ENCODE peak calls at places on chromosomes 13 and 19, in four cellular contexts. V, A, K and T are unnamed samples.

GRCh38 chr19:43634068-43634467 is 5.6 kb downstream of the CADM4 start:
- DNase-seq in V (no peak), A (no peak), K (no peak), T (no peak)

GRCh38 chr19:2186071-2186846 is 22.5 kb downstream of the DOT1L start:
- DNase-seq in V (no peak), A (no peak), K (no peak), T (no peak)

GRCh38 chr19:28687296-28687695 is 525.7 kb downstream of the UQCRFS1 start:
- DNase-seq in V (no peak), A (no peak), K (no peak), T (no peak)

GRCh38 chr19:52542984-52543664 is 15.7 kb downstream of the ZNF808 start:
- DNase-seq in V (no peak), A (no peak), K (peak), T (no peak)

GRCh38 chr19:11373166-11373884 is 1.1 kb upstream of the SWSAP1 start:
- DNase-seq in V (no peak), A (no peak), K (no peak), T (no peak)

GRCh38 chr13:97113231-97114001 is 108.7 kb upstream of the MBNL2 start:
- DNase-seq in V (no peak), A (no peak), K (no peak), T (no peak)

GRCh38 chr13:29999492-30000372 is 149.3 kb upstream of the UBL3 start:
- DNase-seq in V (no peak), A (no peak), K (no peak), T (no peak)

GRCh38 chr19:1577929-1578618 is 9.9 kb upstream of the MEX3D start:
- DNase-seq in V (no peak), A (no peak), K (no peak), T (peak)

GRCh38 chr19:13417054-13417453 is 89.2 kb downstream of the CACNA1A start:
- DNase-seq in V (no peak), A (peak), K (peak), T (no peak)

GRCh38 chr13:79909664-79910063 is 428.7 kb downstream of the NDFIP2 start:
- DNase-seq in V (no peak), A (no peak), K (no peak), T (no peak)

GRCh38 chr13:100176781-100177389 is 88.0 kb downstream of the PCCA start:
- DNase-seq in V (no peak), A (no peak), K (no peak), T (no peak)

GRCh38 chr13:23915308-23915707 is 18.0 kb upstream of the C1QTNF9B start:
- DNase-seq in V (no peak), A (peak), K (no peak), T (no peak)

GRCh38 chr19:40035996-40036395 is 20.0 kb downstream of the ZNF780B start:
- DNase-seq in V (no peak), A (no peak), K (no peak), T (no peak)

GRCh38 chr13:36891752-36892151 is 28.3 kb downstream of the SMAD9 start:
- DNase-seq in V (no peak), A (no peak), K (no peak), T (no peak)

GRCh38 chr19:33621065-33621785 is 528 bp upstream of the CHST8 start:
- DNase-seq in V (no peak), A (no peak), K (no peak), T (no peak)

GRCh38 chr19:4575267-4575793 is 15.8 kb upstream of the SEMA6B start:
- DNase-seq in V (peak), A (peak), K (no peak), T (peak)

GRCh38 chr13:72341904-72342303 is 385.5 kb downstream of the MZT1 start:
- DNase-seq in V (no peak), A (peak), K (no peak), T (no peak)

GRCh38 chr13:98083936-98084335 is 59.0 kb upstream of the FARP1 start:
- DNase-seq in V (no peak), A (no peak), K (no peak), T (no peak)

GRCh38 chr19:47323872-47324271 is 8.1 kb upstream of the C5AR2 start:
- DNase-seq in V (no peak), A (no peak), K (no peak), T (no peak)

GRCh38 chr13:30710442-30710841 is 24.9 kb upstream of the ALOX5AP start:
- DNase-seq in V (no peak), A (no peak), K (no peak), T (no peak)

GRCh38 chr19:1389033-1389940 is 5.6 kb downstream of the NDUFS7 start:
- DNase-seq in V (no peak), A (no peak), K (no peak), T (no peak)

GRCh38 chr19:3708207-3708931 is at the start of gene TJP3:
- DNase-seq in V (no peak), A (peak), K (no peak), T (no peak)

GRCh38 chr13:113857531-113858195 is 6.2 kb downstream of the GAS6 start:
- DNase-seq in V (no peak), A (no peak), K (no peak), T (no peak)

GRCh38 chr19:42216653-42217521 is 590 bp downstream of the DEDD2 start:
- DNase-seq in V (no peak), A (peak), K (no peak), T (peak)

GRCh38 chr19:7857727-7858701 is 16.2 kb downstream of the PRR36 start:
- DNase-seq in V (no peak), A (no peak), K (no peak), T (peak)

GRCh38 chr19:33465371-33465770 is 56.2 kb downstream of the PEPD start:
- DNase-seq in V (no peak), A (no peak), K (no peak), T (no peak)

GRCh38 chr19:943551-944170 is 17.8 kb downstream of the ARID3A start:
- DNase-seq in V (no peak), A (no peak), K (no peak), T (no peak)

GRCh38 chr19:57466489-57466888 is 9.5 kb upstream of the VN1R1 start:
- DNase-seq in V (no peak), A (no peak), K (no peak), T (no peak)

GRCh38 chr13:111049791-111050538 is 65.1 kb upstream of the ARHGEF7 start:
- DNase-seq in V (no peak), A (no peak), K (no peak), T (peak)

GRCh38 chr19:6738726-6739389 is 622 bp upstream of the TRIP10 start:
- DNase-seq in V (no peak), A (no peak), K (no peak), T (no peak)

GRCh38 chr13:113928701-113929627 is 44.9 kb downstream of the C13orf46 start:
- DNase-seq in V (no peak), A (no peak), K (no peak), T (no peak)

GRCh38 chr19:4831351-4832340 is at the start of gene TICAM1:
- DNase-seq in V (peak), A (no peak), K (no peak), T (peak)

GRCh38 chr13:77034883-77035282 is 7.9 kb upstream of the FBXL3 start:
- DNase-seq in V (no peak), A (no peak), K (no peak), T (no peak)
- TF ChIP-seq CHD4 in V (no peak), A (no peak), K (no peak), T (no peak)

GRCh38 chr13:41548031-41548430 is 90.7 kb downstream of the RGCC start:
- DNase-seq in V (no peak), A (no peak), K (no peak), T (no peak)

GRCh38 chr13:41549491-41549890 is 92.1 kb downstream of the RGCC start:
- DNase-seq in V (no peak), A (no peak), K (no peak), T (no peak)

GRCh38 chr13:41548870-41549269 is 91.5 kb downstream of the RGCC start:
- DNase-seq in V (no peak), A (no peak), K (no peak), T (no peak)

GRCh38 chr13:41546372-41547252 is 89.3 kb downstream of the RGCC start:
- DNase-seq in V (no peak), A (peak), K (no peak), T (no peak)

GRCh38 chr13:41547253-41548000 is 90.1 kb downstream of the RGCC start:
- DNase-seq in V (no peak), A (peak), K (no peak), T (no peak)
- TF ChIP-seq EP300 in V (no peak), A (no peak), K (no peak), T (no peak)

GRCh38 chr13:47672982-47673670 is 327.9 kb downstream of the SUCLA2 start:
- DNase-seq in V (no peak), A (no peak), K (no peak), T (no peak)
- TF ChIP-seq CHD4 in V (no peak), A (no peak), K (no peak), T (no peak)

GRCh38 chr19:31361728-31362127 is 12.5 kb upstream of the TSHZ3 start:
- DNase-seq in V (no peak), A (no peak), K (no peak), T (no peak)

GRCh38 chr19:31364956-31365355 is 15.7 kb upstream of the TSHZ3 start:
- DNase-seq in V (no peak), A (no peak), K (no peak), T (no peak)
- TF ChIP-seq EP300 in V (no peak), A (no peak), K (no peak), T (no peak)

GRCh38 chr19:17772172-17772571 is 20.9 kb downstream of the FCHO1 start:
- DNase-seq in V (peak), A (no peak), K (no peak), T (peak)

GRCh38 chr19:17777840-17778620 is 16.9 kb upstream of the B3GNT3 start:
- DNase-seq in V (peak), A (peak), K (no peak), T (peak)

GRCh38 chr19:17775991-17776803 is 18.7 kb upstream of the B3GNT3 start:
- DNase-seq in V (no peak), A (no peak), K (peak), T (no peak)

GRCh38 chr19:17778621-17779280 is 16.2 kb upstream of the B3GNT3 start:
- DNase-seq in V (no peak), A (no peak), K (no peak), T (peak)

DNA sequence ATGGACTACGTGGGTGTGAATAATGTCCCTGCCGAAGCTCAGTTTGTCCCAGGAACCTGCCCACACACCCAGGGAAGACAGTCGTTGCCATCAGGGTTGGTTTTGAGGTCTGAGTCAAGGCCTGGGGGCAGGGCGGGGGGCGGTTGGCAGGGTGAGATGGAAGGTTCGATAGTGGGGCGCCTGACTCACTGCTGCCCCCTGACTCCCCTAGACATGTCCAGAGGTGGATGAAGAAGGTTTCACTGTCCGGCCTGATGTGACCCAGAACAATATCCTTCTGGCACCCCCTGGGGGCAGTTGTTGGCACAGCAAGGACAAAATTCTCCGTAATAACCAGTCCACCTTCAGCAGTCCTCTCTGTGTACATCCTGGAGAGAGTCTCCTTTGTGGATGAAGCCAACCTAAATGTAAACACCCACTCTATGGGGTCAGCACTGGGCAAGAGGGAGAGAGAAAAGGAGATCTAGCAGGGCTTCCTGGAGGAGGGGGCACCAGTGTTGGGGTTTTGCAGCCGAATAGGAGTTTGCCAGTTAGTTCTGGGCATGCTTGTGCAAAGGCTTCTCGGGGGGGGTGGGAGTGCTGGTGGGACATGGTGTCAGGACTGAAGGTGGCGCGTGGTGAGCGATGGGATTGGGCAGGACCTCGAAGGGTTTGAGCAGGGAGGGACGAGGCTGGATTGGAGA is 19.6 kb upstream of the B3GNT3 start:
- DNase-seq in V (peak), A (peak), K (no peak), T (peak)
- TF ChIP-seq CHD4 in V (no peak), A (no peak), K (no peak), T (no peak)

DNA sequence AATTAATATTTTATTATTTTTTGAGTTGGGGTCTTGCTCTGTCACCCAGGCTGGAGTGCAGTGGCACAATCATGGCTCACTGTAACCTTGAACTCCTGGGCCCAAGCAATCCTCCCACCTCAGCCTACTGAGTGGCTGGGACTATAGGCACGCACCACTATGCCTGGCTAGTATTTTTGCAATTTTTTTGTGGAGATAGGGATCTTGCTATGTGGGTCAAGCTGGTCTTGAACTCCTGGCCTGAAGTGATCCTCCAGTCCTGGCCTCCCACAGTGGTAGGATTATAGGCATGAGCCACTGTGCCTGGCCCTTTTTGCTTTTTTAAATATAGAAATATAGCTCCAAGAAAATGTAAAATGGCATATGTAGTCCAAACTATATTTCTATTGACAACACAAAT is 200.8 kb downstream of the LHFPL6 start:
- DNase-seq in V (no peak), A (no peak), K (no peak), T (no peak)
- TF ChIP-seq EP300 in V (no peak), A (no peak), K (no peak), T (no peak)

GRCh38 chr19:19443283-19443682 is 37.8 kb downstream of the GATAD2A start:
- DNase-seq in V (no peak), A (no peak), K (no peak), T (no peak)
- TF ChIP-seq CHD4 in V (no peak), A (no peak), K (no peak), T (no peak)

DNA sequence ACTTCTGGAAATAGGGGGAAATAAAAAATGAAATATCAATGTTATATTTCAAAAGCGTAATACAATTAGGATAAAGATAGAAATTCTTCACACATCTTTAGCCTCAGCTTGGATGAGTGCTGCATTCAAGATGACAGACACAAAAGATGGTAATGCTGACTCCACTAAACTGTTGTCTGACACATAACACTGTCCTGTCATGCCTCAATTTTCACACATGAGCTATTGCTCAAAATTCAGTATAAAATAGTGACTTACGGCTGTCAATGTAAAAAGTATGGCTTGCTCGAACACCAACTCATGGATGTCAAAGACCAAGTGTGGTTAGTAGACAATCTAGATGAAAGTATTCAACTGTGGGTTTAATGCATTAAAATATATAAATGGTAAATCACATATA is 94.5 kb downstream of the KLF12 start:
- DNase-seq in V (no peak), A (no peak), K (no peak), T (no peak)
- TF ChIP-seq EP300 in V (no peak), A (no peak), K (no peak), T (no peak)